ENCODE peak calls at places on chromosome 4, in four cellular contexts. H is colonic mucosa, V is mammary epithelial cell, N is thyroid gland. S is an unnamed sample.

GRCh38 chr4:133150643-133151300 is 1.7 kb downstream of the PCDH10 start:
- DNase-seq in V (no peak), H (no peak), N (peak; percentile 13), S (no peak)

GRCh38 chr4:6682862-6683590 is 10.7 kb upstream of the S100P start:
- DNase-seq in N (no peak), H (no peak), V (no peak), S (no peak)

GRCh38 chr4:81021526-81021944 is 9.0 kb upstream of the BMP3 start:
- DNase-seq in H (peak; percentile 63), N (no peak), V (peak; percentile 4), S (no peak)

GRCh38 chr4:177313263-177313662 is 3.6 kb downstream of the NEIL3 start:
- DNase-seq in H (no peak), V (no peak), N (no peak), S (no peak)

GRCh38 chr4:577499-578450 is 1.7 kb upstream of the TMEM271 start:
- DNase-seq in N (no peak), V (peak; percentile 39), H (no peak), S (no peak)

GRCh38 chr4:62399242-62399641 is 1199.1 kb downstream of the ADGRL3 start:
- DNase-seq in H (no peak), N (no peak), V (no peak), S (no peak)

GRCh38 chr4:83150563-83151330 is 36.2 kb upstream of the PLAC8 start:
- DNase-seq in H (no peak), N (no peak), V (peak; percentile 53), S (no peak)

GRCh38 chr4:84379881-84380618 is 119.0 kb downstream of the NKX6-1 start:
- DNase-seq in N (no peak), H (no peak), V (peak; percentile 12), S (no peak)

GRCh38 chr4:143625632-143626031 is 74.8 kb downstream of the FREM3 start:
- DNase-seq in V (no peak), N (no peak), H (no peak), S (no peak)

GRCh38 chr4:70838972-70839536 is 636 bp downstream of the GRSF1 start:
- DNase-seq in V (peak; percentile 64), N (peak; percentile 79), H (peak; percentile 63), S (no peak)

GRCh38 chr4:142940614-142941013 is 94.5 kb upstream of the INPP4B start:
- DNase-seq in N (peak; percentile 55), H (peak; percentile 20), V (no peak), S (no peak)

GRCh38 chr4:37981844-37982720 is 21.9 kb downstream of the PTTG2 start:
- DNase-seq in N (no peak), H (no peak), V (no peak), S (no peak)

GRCh38 chr4:113141901-113142346 is 92.5 kb downstream of the ANK2 start:
- DNase-seq in H (no peak), V (peak; percentile 54), N (no peak), S (no peak)

GRCh38 chr4:151922811-151923210 is 162.0 kb upstream of the GATB start:
- DNase-seq in V (no peak), N (no peak), H (no peak), S (no peak)

GRCh38 chr4:186404562-186405134 is 138.7 kb downstream of the F11 start:
- DNase-seq in V (no peak), N (no peak), H (no peak), S (no peak)

GRCh38 chr4:163554870-163555465 is 60.5 kb downstream of the TMA16 start:
- DNase-seq in V (peak; percentile 8), N (no peak), H (no peak), S (no peak)

GRCh38 chr4:182969651-182970279 is 52.6 kb upstream of the DCTD start:
- DNase-seq in N (peak; percentile 3), V (no peak), H (no peak), S (no peak)

DNA sequence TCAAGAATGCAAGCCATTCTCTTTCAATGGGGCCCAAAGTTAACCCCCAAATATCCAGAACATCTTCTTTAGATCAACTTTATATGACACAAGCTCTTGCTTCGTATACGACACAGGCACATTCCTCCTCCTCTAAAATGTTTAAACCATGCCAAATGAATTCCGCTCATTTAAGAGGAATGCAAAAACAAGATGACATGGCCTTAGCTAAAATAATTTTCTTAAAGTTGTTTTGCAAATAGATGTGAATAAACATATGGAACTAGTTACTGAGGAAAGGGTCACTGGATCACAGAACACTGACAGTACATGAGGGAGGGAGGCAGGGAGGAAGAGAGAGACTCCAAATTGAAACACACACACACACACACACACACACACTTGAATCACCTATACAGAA is 97.4 kb downstream of the RASL11B start:
- DNase-seq in N (no peak), V (no peak), H (no peak), S (no peak)
- H3K27ac ChIP-seq in N (no peak overlapping the region), V (no peak overlapping the region), H (no peak overlapping the region), S (no peak overlapping the region)

GRCh38 chr4:8175686-8176085 is 17.1 kb upstream of the ABLIM2 start:
- DNase-seq in H (no peak), N (no peak), V (no peak), S (no peak)
- H3K27ac ChIP-seq in H (no peak overlapping the region), N (no peak overlapping the region), V (no peak overlapping the region), S (no peak overlapping the region)

GRCh38 chr4:156169861-156170260 is 216.2 kb upstream of the CTSO start:
- DNase-seq in H (no peak), N (no peak), V (no peak), S (no peak)

GRCh38 chr4:156173937-156174336 is 220.3 kb upstream of the CTSO start:
- DNase-seq in H (no peak), V (no peak), N (no peak), S (no peak)

GRCh38 chr4:156173481-156173880 is 219.8 kb upstream of the CTSO start:
- DNase-seq in V (no peak), N (no peak), H (no peak), S (no peak)

GRCh38 chr4:156168288-156168687 is 214.6 kb upstream of the CTSO start:
- DNase-seq in V (no peak), N (no peak), H (no peak), S (no peak)

GRCh38 chr4:156169011-156169410 is 215.3 kb upstream of the CTSO start:
- DNase-seq in N (no peak), H (no peak), V (peak; percentile 80), S (no peak)
- H3K27ac ChIP-seq in N (no peak overlapping the region), H (no peak overlapping the region), V (no peak overlapping the region), S (no peak overlapping the region)

DNA sequence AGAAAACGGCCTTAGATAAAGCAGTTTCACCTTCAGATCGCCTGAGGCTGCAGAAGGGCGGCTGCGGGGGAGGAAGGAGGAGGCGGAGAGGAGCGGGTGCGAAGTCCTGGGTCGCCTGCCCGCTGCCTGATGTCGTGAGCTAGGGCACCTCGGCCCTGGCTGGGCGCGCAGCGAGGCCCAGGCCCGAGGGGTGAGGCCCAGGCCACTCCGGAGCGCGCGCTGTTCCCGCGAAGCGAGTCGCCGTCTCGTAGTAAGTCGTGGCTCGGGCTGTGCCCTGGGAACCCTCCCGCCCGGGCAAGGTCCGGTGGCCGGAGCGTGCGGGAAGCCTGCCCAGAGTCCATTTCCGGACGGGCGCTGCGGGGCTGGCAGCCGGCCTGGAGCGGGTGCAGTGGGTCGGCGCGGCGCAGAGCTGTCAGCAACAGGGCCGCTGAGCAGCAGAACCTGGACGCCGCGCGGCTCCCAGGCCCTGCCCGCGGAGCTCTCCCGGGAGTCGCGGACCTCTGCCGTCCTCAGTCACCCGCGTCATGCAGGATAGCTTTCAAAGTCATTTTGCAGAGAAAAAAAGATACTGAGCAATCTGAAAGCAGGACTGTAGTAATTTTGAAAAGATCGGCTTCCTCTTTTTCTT is 18.7 kb downstream of the TRIM2 start:
- DNase-seq in V (peak; percentile 41), N (peak; percentile 72), H (peak; percentile 46), S (no peak)
- H3K27ac ChIP-seq in V (peak overlapping the region; percentile 66), N (peak overlapping the region; percentile 97), H (peak overlapping the region; percentile 88), S (peak overlapping the region; percentile 94)

DNA sequence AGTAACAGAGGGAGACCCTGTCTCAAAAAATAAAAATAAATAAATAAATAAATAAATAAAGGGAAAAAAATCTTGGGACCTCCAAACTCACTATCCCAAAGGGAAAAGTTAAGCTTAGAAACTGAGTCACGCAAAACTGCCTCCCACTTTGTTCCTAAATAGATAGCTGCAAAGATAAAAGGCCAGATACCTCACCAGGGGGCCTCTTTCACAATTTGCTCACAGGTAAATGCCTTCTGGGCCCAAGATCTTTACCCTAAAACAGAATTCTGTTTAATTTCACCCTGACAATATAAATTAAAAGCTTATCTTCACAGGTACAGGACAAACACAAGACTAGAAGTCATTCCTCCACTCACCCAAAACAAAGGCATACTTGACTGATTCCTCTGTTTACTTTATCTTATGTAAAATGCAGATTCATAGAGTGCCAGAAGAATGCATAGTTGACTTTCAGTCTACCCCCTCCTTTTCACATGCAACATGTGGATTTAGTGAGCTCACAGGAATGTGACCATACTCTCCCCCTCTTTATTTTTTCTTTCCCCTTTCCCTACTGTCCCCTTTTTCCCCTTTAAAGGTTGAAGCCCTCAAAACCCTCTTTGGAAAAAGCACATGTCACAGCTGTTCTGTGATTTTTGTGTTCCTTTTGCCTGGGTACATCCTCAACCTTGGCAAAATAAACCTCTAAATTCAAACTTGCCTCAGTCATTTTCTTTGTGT is 23.4 kb downstream of the ELF2 start:
- DNase-seq in N (no peak), V (no peak), H (no peak), S (no peak)
- H3K27ac ChIP-seq in N (peak overlapping the region; percentile 27), V (no peak overlapping the region), H (no peak overlapping the region), S (no peak overlapping the region)

GRCh38 chr4:128130621-128131020 is 69.5 kb downstream of the LARP1B start:
- DNase-seq in V (peak; percentile 42), N (no peak), H (no peak), S (no peak)
- H3K27ac ChIP-seq in V (no peak overlapping the region), N (no peak overlapping the region), H (no peak overlapping the region), S (no peak overlapping the region)

GRCh38 chr4:138234254-138234653 is 7.9 kb downstream of the SLC7A11 start:
- DNase-seq in N (no peak), V (no peak), H (no peak), S (no peak)

GRCh38 chr4:138233313-138233712 is 8.8 kb downstream of the SLC7A11 start:
- DNase-seq in V (no peak), N (no peak), H (no peak), S (no peak)

GRCh38 chr4:138238521-138239292 is 3.4 kb downstream of the SLC7A11 start:
- DNase-seq in N (no peak), V (no peak), H (no peak), S (no peak)

GRCh38 chr4:138235419-138235952 is 6.7 kb downstream of the SLC7A11 start:
- DNase-seq in N (no peak), V (peak; percentile 64), H (no peak), S (no peak)

DNA sequence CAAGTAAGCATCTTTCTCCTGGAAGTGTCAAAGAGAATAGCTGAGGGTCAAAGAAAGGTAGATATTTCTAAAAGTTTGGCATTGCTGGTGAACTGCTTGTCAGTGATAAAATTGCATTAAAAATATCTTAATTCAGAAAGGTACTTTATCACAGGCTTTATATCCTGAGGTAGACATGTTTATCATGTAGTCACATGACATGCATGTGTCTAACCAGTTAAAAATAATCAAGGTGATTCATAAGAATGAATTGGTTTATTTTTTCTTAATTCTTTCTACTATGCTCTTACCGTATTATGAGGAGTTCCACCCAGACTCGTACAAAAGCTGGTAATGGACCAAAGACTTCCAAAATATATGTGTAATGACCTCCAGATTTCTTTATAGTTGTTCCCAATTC is 6.1 kb downstream of the SLC7A11 start:
- DNase-seq in V (no peak), N (no peak), H (no peak), S (no peak)
- H3K27ac ChIP-seq in V (peak overlapping the region; percentile 61), N (no peak overlapping the region), H (no peak overlapping the region), S (no peak overlapping the region)

DNA sequence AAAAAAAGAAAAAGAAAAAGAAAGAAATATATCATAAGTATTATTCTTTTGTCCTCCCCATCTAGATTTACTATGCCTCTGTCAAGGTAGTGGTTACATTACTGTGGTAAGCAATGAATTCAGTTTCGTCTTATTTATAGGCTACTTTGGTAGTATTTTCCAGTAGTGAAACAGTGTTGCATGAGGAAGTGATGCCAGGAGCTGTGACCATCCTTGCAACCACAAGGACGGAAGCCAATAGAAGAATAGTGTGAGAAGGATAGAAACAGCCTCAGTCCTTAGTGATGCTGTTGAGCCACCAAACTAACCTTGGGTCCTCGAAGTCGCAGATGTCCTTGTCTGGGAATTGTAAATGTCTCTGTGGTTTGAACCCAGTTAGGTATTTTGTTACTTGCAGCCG is 328.5 kb downstream of the PPP3CA start:
- DNase-seq in V (no peak), N (no peak), H (no peak), S (no peak)
- H3K27ac ChIP-seq in V (no peak overlapping the region), N (no peak overlapping the region), H (no peak overlapping the region), S (no peak overlapping the region)

S was measured in vagina.